ENCODE peak calls at places on chromosomes 1 and 21, in seven cellular contexts. K, F, P, W, Q, E and D are unnamed samples.

GRCh38 chr1:18253093-18253492 is 145.5 kb downstream of the IGSF21 start:
- DNase-seq in F (peak; percentile 40), E (no peak), K (no peak), W (no peak), P (no peak), Q (no peak), D (no peak)

GRCh38 chr1:20931930-20932436 is 144.9 kb upstream of the HP1BP3 start:
- DNase-seq in P (no peak), W (no peak), F (no peak), E (no peak), Q (no peak), K (no peak), D (no peak)

GRCh38 chr1:235011064-235011598 is 117.5 kb downstream of the TOMM20 start:
- DNase-seq in P (peak; percentile 28), F (no peak), K (peak; percentile 65), W (peak; percentile 55), E (no peak), Q (no peak), D (no peak)

GRCh38 chr1:170321113-170321512 is 175.4 kb downstream of the NTMT2 start:
- DNase-seq in W (no peak), Q (no peak), K (no peak), E (peak; percentile 46), F (no peak), P (no peak), D (no peak)

GRCh38 chr1:12447849-12448312 is 170.1 kb downstream of the DHRS3 start:
- DNase-seq in K (no peak), P (no peak), F (no peak), Q (no peak), W (no peak), E (peak; percentile 88), D (no peak)

GRCh38 chr1:41758904-41759548 is 159.7 kb downstream of the HIVEP3 start:
- DNase-seq in E (peak; percentile 84), F (no peak), P (no peak), W (no peak), K (no peak), Q (no peak), D (no peak)

GRCh38 chr1:229759037-229759435 is 133.0 kb downstream of the URB2 start:
- DNase-seq in E (peak; percentile 92), W (no peak), F (no peak), Q (no peak), K (no peak), P (no peak), D (no peak)

GRCh38 chr1:27395441-27396195 is 3.2 kb downstream of the GPR3 start:
- DNase-seq in K (peak; percentile 46), W (peak; percentile 67), Q (peak; percentile 75), F (peak; percentile 51), P (peak; percentile 70), E (peak; percentile 69), D (peak; percentile 85)

GRCh38 chr1:117128323-117129079 is 7.0 kb upstream of the TRIM45 start:
- DNase-seq in F (no peak), K (no peak), E (peak; percentile 58), P (no peak), Q (no peak), W (no peak), D (no peak)

GRCh38 chr21:45923146-45923545 is 58.4 kb upstream of the COL6A1 start:
- DNase-seq in K (peak; percentile 43), W (peak; percentile 62), P (peak; percentile 54), E (peak; percentile 59), F (peak; percentile 50), Q (peak; percentile 52), D (no peak)

GRCh38 chr1:109898842-109899241 is 11.8 kb upstream of the CSF1 start:
- DNase-seq in Q (no peak), F (no peak), K (no peak), P (no peak), E (no peak), W (no peak), D (no peak)

GRCh38 chr1:66364578-66365391 is 169.2 kb upstream of the SGIP1 start:
- DNase-seq in E (peak; percentile 62), F (no peak), K (no peak), P (no peak), W (no peak), Q (no peak), D (no peak)

GRCh38 chr1:38777464-38777957 is 82.1 kb downstream of the RRAGC start:
- DNase-seq in P (no peak), K (no peak), Q (no peak), W (no peak), E (no peak), F (no peak), D (no peak)

GRCh38 chr1:36741066-36741465 is 258.4 kb upstream of the CSF3R start:
- DNase-seq in Q (no peak), P (no peak), K (no peak), F (no peak), W (no peak), E (no peak), D (no peak)

GRCh38 chr1:39352881-39353280 is 138.6 kb upstream of the BMP8A start:
- DNase-seq in E (no peak), K (no peak), F (no peak), Q (no peak), P (no peak), W (no peak), D (no peak)

GRCh38 chr1:184759097-184759496 is 4.4 kb upstream of the EDEM3 start:
- DNase-seq in E (no peak), P (no peak), K (no peak), Q (no peak), F (no peak), W (no peak), D (no peak)

GRCh38 chr1:60936943-60937342 is 145.4 kb upstream of the NFIA start:
- DNase-seq in W (no peak), E (no peak), K (no peak), Q (no peak), F (no peak), P (no peak), D (no peak)

GRCh38 chr1:178945763-178946266 is 74.9 kb upstream of the ANGPTL1 start:
- DNase-seq in E (no peak), F (no peak), Q (no peak), P (no peak), W (no peak), K (no peak), D (no peak)

GRCh38 chr1:18629659-18630510 is 761 bp upstream of the PAX7 start:
- DNase-seq in E (no peak), K (no peak), W (no peak), F (no peak), Q (no peak), P (no peak), D (no peak)

GRCh38 chr1:8880068-8880676 is 1.7 kb upstream of the ENO1 start:
- DNase-seq in P (no peak), Q (peak; percentile 62), W (no peak), F (no peak), E (peak; percentile 95), K (no peak), D (no peak)

GRCh38 chr21:29896884-29897283 is 42.9 kb downstream of the GRIK1 start:
- DNase-seq in K (no peak), Q (no peak), F (no peak), P (no peak), W (no peak), E (no peak), D (no peak)

GRCh38 chr1:200184196-200184595 is 156.7 kb downstream of the NR5A2 start:
- DNase-seq in Q (peak; percentile 82), E (peak; percentile 97), F (no peak), W (no peak), P (no peak), K (no peak), D (peak; percentile 93)

GRCh38 chr1:194870860-194871259 is 1684.4 kb upstream of the B3GALT2 start:
- DNase-seq in F (no peak), K (no peak), E (no peak), P (no peak), Q (no peak), W (no peak), D (no peak)

GRCh38 chr1:235943581-235944114 is 76.9 kb upstream of the LYST start:
- DNase-seq in K (no peak), F (no peak), E (peak; percentile 93), W (no peak), Q (no peak), P (no peak), D (no peak)

GRCh38 chr1:32005522-32005921 is 8.1 kb upstream of the KHDRBS1 start:
- DNase-seq in E (no peak), W (no peak), Q (no peak), P (no peak), F (no peak), K (no peak), D (no peak)

GRCh38 chr1:6476483-6476882 is 10.5 kb upstream of the TNFRSF25 start:
- DNase-seq in W (no peak), Q (no peak), P (no peak), K (no peak), E (no peak), F (no peak), D (no peak)

GRCh38 chr1:34167091-34167788 is 2.2 kb upstream of the CSMD2 start:
- DNase-seq in E (no peak), F (no peak), W (no peak), K (no peak), P (no peak), Q (no peak), D (no peak)

GRCh38 chr1:212791261-212791675 is 309 bp downstream of the NSL1 start:
- DNase-seq in W (no peak), F (no peak), K (no peak), P (no peak), E (peak; percentile 78), Q (no peak), D (no peak)

GRCh38 chr21:27244796-27245195 is 277.9 kb upstream of the ADAMTS5 start:
- DNase-seq in K (no peak), F (no peak), E (no peak), W (no peak), Q (no peak), P (no peak), D (no peak)

GRCh38 chr21:17495680-17496079 is 17.2 kb upstream of the CXADR start:
- DNase-seq in F (no peak), W (no peak), Q (no peak), K (no peak), P (no peak), E (peak; percentile 85), D (no peak)

GRCh38 chr1:7374761-7375160 is 396.3 kb upstream of the VAMP3 start:
- DNase-seq in F (no peak), K (no peak), Q (no peak), W (no peak), P (no peak), E (no peak), D (no peak)

GRCh38 chr1:175683491-175684175 is 59.8 kb downstream of the TNR start:
- DNase-seq in W (no peak), Q (no peak), F (no peak), P (no peak), E (no peak), K (no peak), D (no peak)

GRCh38 chr1:228265167-228265566 is 57.3 kb downstream of the OBSCN start:
- DNase-seq in P (no peak), F (no peak), E (peak; percentile 20), K (no peak), W (no peak), Q (no peak), D (no peak)

GRCh38 chr1:208559597-208559996 is 315.4 kb upstream of the PLXNA2 start:
- DNase-seq in Q (no peak), F (no peak), E (no peak), K (no peak), W (no peak), P (no peak), D (no peak)

GRCh38 chr1:181479137-181479745 is 4.1 kb upstream of the CACNA1E start:
- DNase-seq in K (no peak), P (peak; percentile 5), Q (peak; percentile 47), W (no peak), F (peak; percentile 28), E (peak; percentile 51), D (peak; percentile 71)

GRCh38 chr1:26285366-26286063 is 5.6 kb downstream of the SH3BGRL3 start:
- DNase-seq in Q (peak; percentile 49), K (no peak), P (no peak), F (peak; percentile 53), E (peak; percentile 33), W (no peak), D (peak; percentile 23)

GRCh38 chr1:203153989-203154821 is 21.4 kb downstream of the MYBPH start:
- DNase-seq in F (peak; percentile 72), K (no peak), Q (no peak), P (no peak), W (no peak), E (peak; percentile 93), D (no peak)